ENCODE peak calls at places on chromosomes 13 and 19, in six cellular contexts. O is tibial artery, R is stomach, A is IMR-90, E is lower lobe of right lung, L is ascending aorta. W is an unnamed sample.
A peak's percentile ranks its signal among the peaks of the same experiment; 100 is the strongest.

GRCh38 chr13:60369242-60369641 is 27.8 kb upstream of the TDRD3 start:
- DNase-seq in O (no peak), R (no peak), A (peak; percentile 2), E (no peak), L (no peak), W (no peak)

GRCh38 chr13:26502826-26503225 is 54.7 kb upstream of the WASF3 start:
- DNase-seq in O (peak; percentile 75), R (no peak), A (peak; percentile 96), E (no peak), L (no peak), W (peak; percentile 37)

GRCh38 chr19:35781650-35782049 is 6.3 kb downstream of the ARHGAP33 start:
- DNase-seq in O (no peak), R (no peak), A (no peak), E (no peak), L (no peak), W (no peak)

GRCh38 chr13:113732176-113732960 is 26.7 kb upstream of the TMEM255B start:
- DNase-seq in O (no peak), R (no peak), A (no peak), E (peak; percentile 33), L (no peak), W (no peak)

GRCh38 chr13:31807090-31807541 is 67.8 kb downstream of the RXFP2 start:
- DNase-seq in O (no peak), R (no peak), A (no peak), E (no peak), L (no peak), W (no peak)

GRCh38 chr19:5143471-5144411 is 174.8 kb downstream of the KDM4B start:
- DNase-seq in O (no peak), R (no peak), A (no peak), E (peak; percentile 28), L (no peak), W (peak; percentile 9)

GRCh38 chr19:14949876-14950275 is 8.6 kb downstream of the OR7C2 start:
- DNase-seq in O (no peak), R (no peak), A (no peak), E (no peak), L (no peak), W (no peak)

GRCh38 chr19:33811736-33812387 is 15.2 kb downstream of the KCTD15 start:
- DNase-seq in O (no peak), R (no peak), A (peak; percentile 19), E (peak; percentile 2), L (no peak), W (no peak)

GRCh38 chr13:99796175-99796819 is 175.3 kb downstream of the ZIC5 start:
- DNase-seq in O (no peak), R (no peak), A (peak; percentile 32), E (no peak), L (no peak), W (no peak)

GRCh38 chr13:90757127-90757680 is 590.3 kb upstream of the MIR17HG start:
- DNase-seq in O (no peak), R (no peak), A (no peak), E (no peak), L (no peak), W (no peak)

GRCh38 chr19:57466489-57466888 is 9.5 kb upstream of the VN1R1 start:
- DNase-seq in O (no peak), R (no peak), A (no peak), E (no peak), L (no peak), W (peak; percentile 78)

GRCh38 chr13:99959538-99960230 is 11.9 kb downstream of the ZIC5 start:
- DNase-seq in O (no peak), R (peak; percentile 24), A (no peak), E (no peak), L (peak; percentile 44), W (no peak)

GRCh38 chr13:109938255-109938936 is 152.0 kb upstream of the IRS2 start:
- DNase-seq in O (no peak), R (no peak), A (peak; percentile 93), E (no peak), L (no peak), W (peak; percentile 40)

GRCh38 chr19:2461751-2462634 is 5.2 kb upstream of the LMNB2 start:
- DNase-seq in O (peak; percentile 33), R (peak; percentile 34), A (peak; percentile 56), E (peak; percentile 58), L (no peak), W (no peak)

GRCh38 chr19:5719274-5719960 is 529 bp downstream of the LONP1 start:
- DNase-seq in O (no peak), R (no peak), A (peak; percentile 13), E (peak; percentile 63), L (no peak), W (no peak)

GRCh38 chr13:30128095-30128494 is 179.3 kb downstream of the KATNAL1 start:
- DNase-seq in O (no peak), R (peak; percentile 64), A (no peak), E (no peak), L (no peak), W (no peak)

GRCh38 chr19:46732172-46732938 is 13.5 kb upstream of the FKRP start:
- DNase-seq in O (no peak), R (no peak), A (no peak), E (no peak), L (no peak), W (no peak)
- H3K4me1 ChIP-seq in O (peaks cover 12% of the 10 kb centered on the region), R (peaks cover 28% of the 10 kb centered on the region), A (peaks cover 23% of the 10 kb centered on the region), E (peaks cover 67% of the 10 kb centered on the region), L (no peaks in the 10 kb centered on the region), W (no peaks in the 10 kb centered on the region)

DNA sequence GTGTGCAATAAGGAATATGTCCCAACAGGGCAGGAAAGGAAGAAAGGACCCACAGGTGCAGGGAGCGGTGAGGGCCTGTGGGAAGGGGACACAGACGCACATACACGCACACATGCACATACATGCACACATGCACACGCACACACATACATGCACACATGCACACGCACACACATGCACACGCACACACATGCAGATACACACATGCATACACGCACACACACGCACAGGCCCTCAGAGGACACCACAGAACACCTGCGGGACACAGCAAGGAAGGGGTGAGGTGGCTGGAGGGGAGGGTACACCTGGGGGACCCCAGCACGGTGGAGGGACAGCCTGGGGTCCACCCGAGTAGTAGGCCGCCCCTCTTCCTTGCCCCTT is 12.9 kb downstream of the PIP5K1C start:
- DNase-seq in O (no peak), R (no peak), A (no peak), E (no peak), L (no peak), W (no peak)
- H3K4me3 ChIP-seq in O (no peak overlapping the region), R (peak overlapping the region; percentile 11), A (no peak overlapping the region), E (peak overlapping the region; percentile 33), L (no peak overlapping the region), W (no peak overlapping the region)

GRCh38 chr19:19602713-19603320 is 15.7 kb downstream of the PBX4 start:
- DNase-seq in O (no peak), R (no peak), A (no peak), E (no peak), L (no peak), W (no peak)
- H3K4me1 ChIP-seq in O (no peaks in the 10 kb centered on the region), R (peaks cover 8% of the 10 kb centered on the region), A (no peaks in the 10 kb centered on the region), E (no peaks in the 10 kb centered on the region), L (no peaks in the 10 kb centered on the region), W (no peaks in the 10 kb centered on the region)

GRCh38 chr13:46180393-46180792 is 1.6 kb downstream of the LCP1 start:
- DNase-seq in O (no peak), R (no peak), A (no peak), E (no peak), L (no peak), W (no peak)
- H3K4me3 ChIP-seq in O (no peak overlapping the region), R (no peak overlapping the region), A (no peak overlapping the region), E (peak overlapping the region; percentile 49), L (no peak overlapping the region), W (no peak overlapping the region)

W was measured in gastrocnemius medialis.